ENCODE peak calls at places on chromosome X, in eight cellular contexts. M, B, A, T, Z, E, C and K are unnamed samples.

GRCh38 chrX:133670394-133670793 is 255.1 kb upstream of the GPC4 start:
- DNase-seq in E (peak), C (peak), A (no peak), B (no peak), M (peak), Z (no peak), T (no peak), K (no peak)

GRCh38 chrX:8484360-8484759 is 19.7 kb downstream of the VCX3B start:
- DNase-seq in A (no peak), Z (no peak), C (no peak), M (no peak), B (no peak), T (no peak), E (no peak), K (no peak)

GRCh38 chrX:102129473-102129872 is 4.0 kb downstream of the TCEAL2 start:
- DNase-seq in A (no peak), M (no peak), C (peak), T (no peak), Z (no peak), E (no peak), B (no peak), K (no peak)

GRCh38 chrX:102712216-102712966 is at the start of gene GPRASP2:
- DNase-seq in A (no peak), C (no peak), Z (peak), E (peak), B (no peak), M (peak), T (peak), K (no peak)

GRCh38 chrX:141982296-141982695 is 78.6 kb downstream of the MAGEC1 start:
- DNase-seq in Z (no peak), A (no peak), C (no peak), E (no peak), B (no peak), T (no peak), M (no peak), K (no peak)

GRCh38 chrX:130213376-130213775 is 41.6 kb downstream of the RAB33A start:
- DNase-seq in M (no peak), C (no peak), E (no peak), B (no peak), Z (no peak), A (no peak), T (no peak), K (no peak)

GRCh38 chrX:29948653-29949052 is 266.7 kb upstream of the MAGEB2 start:
- DNase-seq in A (no peak), E (peak), C (no peak), B (no peak), Z (no peak), M (no peak), T (no peak), K (no peak)

GRCh38 chrX:30593435-30594200 is 16.1 kb upstream of the TASL start:
- DNase-seq in M (peak), T (no peak), E (no peak), A (no peak), B (no peak), C (no peak), Z (no peak), K (no peak)

GRCh38 chrX:45849261-45849660 is 648.6 kb upstream of the DIPK2B start:
- DNase-seq in Z (no peak), B (no peak), E (peak), T (no peak), C (peak), A (no peak), M (no peak), K (no peak)

GRCh38 chrX:18951032-18951431 is 32.9 kb downstream of the PHKA2 start:
- DNase-seq in A (no peak), C (no peak), Z (no peak), M (no peak), B (no peak), E (no peak), T (peak), K (no peak)

GRCh38 chrX:140431521-140431920 is 73.3 kb downstream of the SOX3 start:
- DNase-seq in B (no peak), E (no peak), Z (no peak), A (no peak), T (no peak), C (no peak), M (no peak), K (no peak)

GRCh38 chrX:69616520-69617203 is 749 bp downstream of the EDA start:
- DNase-seq in M (no peak), E (no peak), C (no peak), B (no peak), Z (no peak), A (no peak), T (peak), K (no peak)

GRCh38 chrX:14073561-14073960 is 43.9 kb upstream of the GEMIN8 start:
- DNase-seq in M (no peak), A (no peak), E (peak), T (no peak), B (no peak), C (no peak), Z (no peak), K (no peak)

GRCh38 chrX:86039625-86040568 is 7.5 kb downstream of the CHM start:
- DNase-seq in A (no peak), B (no peak), Z (no peak), C (no peak), M (no peak), T (no peak), E (peak), K (no peak)

GRCh38 chrX:115234220-115234557 is 293 bp upstream of the LRCH2 start:
- DNase-seq in B (no peak), A (no peak), Z (no peak), E (peak), M (no peak), T (no peak), C (no peak), K (no peak)
- H3K4me3 ChIP-seq in B (peak), A (peak), Z (peak), E (no peak), M (no peak), T (peak), C (peak), K (peak)

GRCh38 chrX:20139966-20140365 is 1.7 kb downstream of the EIF1AX start:
- DNase-seq in B (no peak), C (no peak), Z (no peak), M (no peak), A (no peak), T (no peak), E (peak), K (no peak)
- H3K4me3 ChIP-seq in B (no peak), C (peak), Z (peak), M (peak), A (peak), T (peak), E (no peak), K (peak)

DNA sequence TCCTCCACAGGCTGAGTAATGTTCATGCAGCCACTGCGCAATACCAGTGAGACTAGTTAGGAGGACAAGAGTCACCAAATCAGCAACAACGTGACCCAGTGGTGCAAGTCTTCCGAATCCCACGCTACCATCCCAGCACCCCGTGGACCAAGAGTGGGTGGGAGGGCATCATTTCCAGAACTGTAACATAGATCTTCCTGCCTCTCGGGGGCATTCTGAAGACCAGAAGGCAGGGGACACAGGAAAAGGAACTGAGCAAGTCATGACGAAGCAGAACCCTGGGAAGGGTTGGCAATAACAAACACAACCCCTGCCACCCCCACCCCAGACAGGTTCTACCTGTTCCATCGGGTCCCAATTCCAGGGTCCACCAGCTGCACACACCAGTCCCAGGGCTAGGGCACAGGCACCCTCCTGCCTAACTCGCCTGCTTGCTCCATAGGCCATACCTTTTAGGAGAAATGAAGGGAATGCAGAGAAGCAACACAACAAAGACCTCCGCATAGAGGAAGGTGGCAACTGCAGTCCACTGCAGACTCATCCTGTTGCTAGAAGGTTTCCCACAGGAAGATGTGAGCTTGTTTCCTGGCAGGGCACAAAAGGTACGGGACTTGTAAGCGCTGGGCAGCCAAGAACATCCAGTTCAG is 1.4 kb downstream of the BCAP31 start:
- DNase-seq in E (peak), Z (no peak), M (no peak), T (no peak), B (no peak), A (no peak), C (peak), K (no peak)
- H3K4me3 ChIP-seq in E (peak), Z (peak), M (peak), T (peak), B (peak), A (peak), C (peak), K (peak)

GRCh38 chrX:41590641-41591040 is 98.1 kb upstream of the GPR34 start:
- DNase-seq in A (no peak), E (no peak), M (no peak), B (no peak), T (no peak), Z (no peak), C (no peak), K (no peak)

GRCh38 chrX:41591906-41592305 is 96.9 kb upstream of the GPR34 start:
- DNase-seq in B (no peak), E (no peak), T (no peak), C (no peak), Z (no peak), A (no peak), M (no peak), K (no peak)

GRCh38 chrX:41594634-41595033 is 94.1 kb upstream of the GPR34 start:
- DNase-seq in M (no peak), E (no peak), Z (no peak), C (no peak), T (no peak), A (no peak), B (no peak), K (no peak)

GRCh38 chrX:41588271-41588670 is 100.5 kb upstream of the GPR34 start:
- DNase-seq in B (no peak), M (no peak), A (no peak), E (no peak), C (peak), Z (no peak), T (no peak), K (no peak)

DNA sequence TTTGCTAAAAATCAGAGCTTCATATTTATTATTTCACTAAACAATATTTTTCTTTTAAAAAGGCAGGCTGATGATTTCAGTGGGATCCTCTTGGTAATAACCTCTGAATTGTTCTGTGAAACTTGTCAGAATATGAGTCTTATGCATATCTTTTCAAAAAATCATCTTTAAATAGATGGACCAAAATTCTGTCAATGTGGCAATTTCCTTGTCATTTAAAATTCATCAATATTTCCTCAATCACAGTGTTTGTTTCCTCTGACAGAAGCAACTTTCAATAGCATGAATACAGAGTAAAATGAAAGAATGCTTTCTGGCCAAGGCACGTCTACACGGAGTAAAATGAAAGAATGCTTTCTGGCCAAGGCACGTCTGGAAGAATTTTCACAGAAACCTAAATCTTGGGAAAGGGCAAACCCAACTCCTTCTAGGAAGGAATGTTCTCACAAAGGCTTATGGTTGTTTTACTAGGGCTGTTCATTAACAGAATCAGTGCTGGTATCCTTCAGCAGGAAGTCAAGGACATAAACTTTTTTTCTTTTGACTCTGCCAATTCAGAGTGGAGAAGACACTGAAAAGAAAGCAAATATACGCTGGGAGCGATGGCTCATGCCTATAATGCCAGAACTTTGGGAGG is 99.0 kb upstream of the GPR34 start:
- DNase-seq in B (no peak), E (peak), A (no peak), Z (no peak), T (no peak), M (no peak), C (peak), K (no peak)
- H3K4me3 ChIP-seq in B (no peak), E (no peak), A (peak), Z (no peak), T (no peak), M (no peak), C (peak), K (peak)

GRCh38 chrX:38220936-38221386 is 290 bp upstream of the SRPX start:
- DNase-seq in B (no peak), E (peak), T (no peak), M (no peak), C (no peak), A (no peak), Z (no peak), K (no peak)
- H3K4me3 ChIP-seq in B (peak), E (peak), T (peak), M (no peak), C (peak), A (peak), Z (peak), K (peak)

GRCh38 chrX:72395252-72395651 is 89.5 kb upstream of the CITED1 start:
- DNase-seq in A (no peak), Z (no peak), B (no peak), C (no peak), M (no peak), T (no peak), E (peak), K (no peak)
- H3K4me3 ChIP-seq in A (no peak), Z (no peak), B (no peak), C (no peak), M (no peak), T (no peak), E (no peak), K (no peak)

DNA sequence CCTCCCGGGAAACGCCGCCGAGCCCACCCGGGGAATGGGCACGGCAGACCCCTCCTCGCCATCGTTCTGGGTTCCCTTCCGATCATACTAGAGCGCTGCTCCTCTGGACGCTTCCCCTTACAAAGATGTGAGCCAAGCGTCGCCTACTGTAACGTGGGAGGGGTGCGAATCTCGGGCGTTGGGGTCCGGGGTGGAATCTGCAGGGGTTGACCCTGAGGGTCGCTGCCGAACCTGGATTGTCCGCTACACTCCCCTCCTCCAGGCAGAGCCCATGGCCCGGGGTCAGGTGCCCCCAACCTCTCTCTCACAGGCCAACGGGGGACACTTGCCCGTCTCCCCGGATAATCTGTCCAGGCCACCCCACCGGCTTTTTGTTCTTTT is 13.8 kb downstream of the BCOR start:
- DNase-seq in A (no peak), T (no peak), Z (no peak), C (no peak), M (no peak), E (no peak), B (no peak), K (no peak)
- H3K4me3 ChIP-seq in A (peak), T (peak), Z (peak), C (no peak), M (no peak), E (peak), B (peak), K (peak)

GRCh38 chrX:131728295-131729145 is 184.6 kb downstream of the OR13H1 start:
- DNase-seq in A (peak), C (no peak), M (no peak), T (peak), B (no peak), E (no peak), Z (peak), K (no peak)
- H3K4me3 ChIP-seq in A (peak), C (peak), M (no peak), T (peak), B (no peak), E (no peak), Z (no peak), K (no peak)